ENCODE peak calls at places on chromosomes 7 and 10, in six cellular contexts. K is esophagus squamous epithelium, J is bronchial epithelial cell, Y is IMR-90, S is cardiac muscle cell, H is Panc1. N is an unnamed sample.

GRCh38 chr10:77236700-77237099 is 400.9 kb downstream of the KCNMA1 start:
- DNase-seq in K (no peak), J (peak), Y (peak), S (no peak), H (no peak), N (no peak)

GRCh38 chr10:123573236-123574147 is 92.7 kb upstream of the GPR26 start:
- DNase-seq in K (no peak), J (peak), Y (no peak), S (peak), H (peak), N (no peak)

GRCh38 chr10:133128126-133129081 is 31.6 kb upstream of the KNDC1 start:
- DNase-seq in K (no peak), J (no peak), Y (no peak), S (no peak), H (no peak), N (no peak)

GRCh38 chr7:151743481-151743983 is 133.4 kb downstream of the PRKAG2 start:
- DNase-seq in K (no peak), J (no peak), Y (no peak), S (no peak), H (no peak), N (no peak)

GRCh38 chr7:24786941-24787340 is 29.7 kb upstream of the GSDME start:
- DNase-seq in K (no peak), J (peak), Y (peak), S (no peak), H (peak), N (no peak)

GRCh38 chr10:43653746-43654145 is 5.1 kb upstream of the ZNF32 start:
- DNase-seq in K (no peak), J (no peak), Y (peak), S (no peak), H (no peak), N (no peak)

GRCh38 chr10:8187171-8187666 is 132.7 kb downstream of the GATA3 start:
- DNase-seq in K (no peak), J (no peak), Y (no peak), S (no peak), H (no peak), N (no peak)

GRCh38 chr10:73838827-73839226 is 27.4 kb upstream of the NDST2 start:
- DNase-seq in K (no peak), J (peak), Y (peak), S (no peak), H (no peak), N (no peak)

GRCh38 chr7:141460781-141461715 is 90.2 kb upstream of the AGK start:
- DNase-seq in K (no peak), J (peak), Y (no peak), S (no peak), H (no peak), N (no peak)

GRCh38 chr10:102398172-102399020 is 2.9 kb downstream of the NFKB2 start:
- DNase-seq in K (no peak), J (no peak), Y (no peak), S (no peak), H (no peak), N (no peak)

GRCh38 chr10:102400598-102401321 is 5.3 kb downstream of the NFKB2 start:
- DNase-seq in K (no peak), J (no peak), Y (no peak), S (no peak), H (no peak), N (no peak)

GRCh38 chr10:102399217-102400021 is 3.9 kb downstream of the NFKB2 start:
- DNase-seq in K (peak), J (peak), Y (peak), S (peak), H (no peak), N (peak)

GRCh38 chr10:102401322-102401614 is 5.8 kb downstream of the NFKB2 start:
- DNase-seq in K (no peak), J (no peak), Y (no peak), S (no peak), H (no peak), N (no peak)

GRCh38 chr10:102400061-102400460 is 4.6 kb downstream of the NFKB2 start:
- DNase-seq in K (no peak), J (no peak), Y (no peak), S (no peak), H (no peak), N (no peak)
- H3K4me3 ChIP-seq in K (no peak), J (no peak), Y (no peak), S (no peak), H (peak), N (peak)

GRCh38 chr10:127853868-127854768 is 38.6 kb downstream of the CLRN3 start:
- DNase-seq in K (peak), J (peak), Y (peak), S (peak), H (peak), N (peak)
- TF ChIP-seq CTCF in K (peak), J (peak), Y (peak), S (peak), H (peak), N (peak)

GRCh38 chr7:149497467-149498261 is at the start of gene ZNF746:
- DNase-seq in K (peak), J (peak), Y (peak), S (peak), H (no peak), N (peak)

GRCh38 chr7:149500201-149500600 is 2.6 kb upstream of the ZNF746 start:
- DNase-seq in K (no peak), J (no peak), Y (no peak), S (no peak), H (no peak), N (no peak)

GRCh38 chr7:149495785-149496641 is 1.6 kb downstream of the ZNF746 start:
- DNase-seq in K (no peak), J (peak), Y (peak), S (peak), H (no peak), N (no peak)

GRCh38 chr7:149494738-149495368 is 2.8 kb downstream of the ZNF746 start:
- DNase-seq in K (no peak), J (no peak), Y (peak), S (no peak), H (no peak), N (no peak)

GRCh38 chr7:149496642-149497391 is 792 bp downstream of the ZNF746 start:
- DNase-seq in K (no peak), J (peak), Y (peak), S (peak), H (no peak), N (no peak)
- H3K4me3 ChIP-seq in K (peak), J (peak), Y (peak), S (peak), H (peak), N (peak)

GRCh38 chr10:16910795-16911164 is 93.6 kb upstream of the RSU1 start:
- DNase-seq in K (no peak), J (no peak), Y (no peak), S (no peak), H (no peak), N (no peak)
- TF ChIP-seq CTCF in K (no peak), J (no peak), Y (no peak), S (no peak), H (no peak), N (no peak)

GRCh38 chr7:121019018-121019417 is 30.5 kb downstream of the CPED1 start:
- DNase-seq in K (no peak), J (peak), Y (peak), S (no peak), H (no peak), N (no peak)
- H3K4me3 ChIP-seq in K (no peak), J (no peak), Y (no peak), S (no peak), H (no peak), N (no peak)

DNA sequence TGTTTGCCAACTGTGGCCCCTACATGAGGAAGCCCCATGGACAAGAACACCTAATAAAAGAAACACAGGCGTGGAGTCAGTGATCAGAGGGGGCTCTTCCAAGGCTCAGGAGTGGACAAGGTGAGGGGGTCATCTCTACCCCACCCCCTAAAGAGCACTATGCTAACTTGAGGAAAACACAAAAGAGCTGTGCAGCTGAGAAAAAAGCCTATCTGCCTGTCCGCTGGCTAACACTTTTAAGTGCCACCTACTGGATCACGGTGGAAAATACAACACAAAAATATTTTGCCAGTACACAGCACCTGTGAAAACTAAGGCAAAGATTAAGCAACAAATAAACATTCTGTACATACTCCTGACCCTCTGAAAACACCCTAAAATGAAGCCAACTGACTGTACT is 53.1 kb upstream of the COBL start:
- DNase-seq in K (no peak), J (peak), Y (no peak), S (peak), H (no peak), N (no peak)
- TF ChIP-seq CTCF in K (peak), J (peak), Y (peak), S (peak), H (peak), N (peak)

GRCh38 chr10:117537436-117537903 is 5.1 kb upstream of the EMX2 start:
- DNase-seq in K (no peak), J (no peak), Y (no peak), S (peak), H (no peak), N (no peak)
- H3K4me3 ChIP-seq in K (peak), J (no peak), Y (no peak), S (no peak), H (peak), N (no peak)

GRCh38 chr10:84783386-84783785 is 455.0 kb downstream of the CCSER2 start:
- DNase-seq in K (no peak), J (peak), Y (no peak), S (peak), H (peak), N (peak)
- TF ChIP-seq CTCF in K (peak), J (peak), Y (peak), S (peak), H (peak), N (peak)

DNA sequence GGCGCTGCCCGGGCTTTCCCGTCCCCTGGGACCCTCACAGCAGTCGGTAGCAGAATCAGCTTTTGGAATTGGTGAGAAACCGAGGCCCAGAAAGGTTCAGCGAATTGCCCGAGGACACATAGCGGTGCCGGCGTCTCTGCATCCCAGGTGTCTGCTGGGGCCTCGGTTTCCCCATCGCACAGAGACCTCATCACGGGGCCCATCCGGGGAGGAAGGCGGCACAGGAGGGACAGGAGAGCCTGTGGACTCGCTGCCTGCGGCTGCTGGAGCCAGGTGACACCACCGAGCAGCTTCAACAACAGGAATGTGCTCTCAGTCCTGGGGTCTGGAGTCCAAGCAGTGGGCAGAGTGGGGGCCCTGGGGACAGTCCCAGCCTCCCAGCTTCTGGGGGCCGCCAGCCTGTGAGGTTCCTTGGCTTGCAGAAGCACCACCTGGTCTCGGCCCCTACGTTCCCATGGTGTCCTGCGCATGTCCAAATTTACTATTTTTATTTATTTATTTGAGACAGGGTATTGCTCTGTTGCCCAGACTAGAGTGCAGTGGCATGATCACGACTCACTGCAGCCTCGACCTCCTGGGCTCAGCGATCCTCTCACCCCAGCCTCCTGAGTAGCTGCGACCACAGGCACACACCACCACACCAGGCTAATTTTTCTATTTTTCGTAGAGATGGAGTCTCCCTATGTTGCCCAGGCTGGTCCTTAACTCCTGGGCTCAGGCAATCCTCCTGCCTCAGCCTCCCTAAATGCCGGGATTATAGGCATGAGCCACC is 539 bp upstream of the COX19 start:
- DNase-seq in K (no peak), J (no peak), Y (no peak), S (no peak), H (no peak), N (no peak)
- H3K4me3 ChIP-seq in K (peak), J (peak), Y (peak), S (peak), H (peak), N (no peak)